ENCODE peak calls at places on chromosomes 13 and 19, in six cellular contexts. J, B, C, A, I and E are unnamed samples.
A peak's percentile ranks its signal among the peaks of the same experiment; 100 is the strongest.

GRCh38 chr13:105465745-105466144 is 1069.7 kb downstream of the EFNB2 start:
- DNase-seq in C (no peak), I (no peak), J (no peak), B (no peak), A (no peak), E (no peak)

GRCh38 chr19:50482271-50482855 is 5.7 kb upstream of the GARIN5A start:
- DNase-seq in A (no peak), J (no peak), C (no peak), B (no peak), I (no peak), E (no peak)

GRCh38 chr13:80379245-80379644 is 38.3 kb upstream of the SPRY2 start:
- DNase-seq in J (no peak), B (no peak), I (no peak), A (no peak), C (no peak), E (no peak)

GRCh38 chr19:17511724-17512573 is 500 bp downstream of the PGLS start:
- DNase-seq in I (peak; percentile 90), C (peak; percentile 62), B (peak; percentile 92), J (peak; percentile 87), A (peak; percentile 91), E (peak; percentile 87)

GRCh38 chr13:31111136-31111535 is 50.6 kb downstream of the HSPH1 start:
- DNase-seq in B (no peak), C (no peak), J (no peak), I (no peak), A (no peak), E (no peak)

GRCh38 chr13:23453132-23453531 is 19.6 kb upstream of the SACS start:
- DNase-seq in I (no peak), C (no peak), J (no peak), A (no peak), B (no peak), E (no peak)

GRCh38 chr13:34748561-34748960 is 193.5 kb upstream of the NBEA start:
- DNase-seq in A (no peak), J (no peak), B (no peak), I (no peak), C (no peak), E (no peak)

GRCh38 chr13:76019421-76020044 is 383.4 kb downstream of the LMO7 start:
- DNase-seq in A (no peak), I (peak; percentile 9), B (no peak), C (no peak), J (peak; percentile 74), E (no peak)

GRCh38 chr19:20928371-20928770 is 5.3 kb downstream of the ZNF85 start:
- DNase-seq in I (no peak), C (no peak), B (no peak), A (no peak), J (no peak), E (no peak)

GRCh38 chr13:63156816-63157215 is 1741.2 kb upstream of the PCDH20 start:
- DNase-seq in A (no peak), C (no peak), B (no peak), J (no peak), I (no peak), E (no peak)

GRCh38 chr13:84571264-84571663 is 689.0 kb upstream of the SLITRK1 start:
- DNase-seq in A (no peak), J (no peak), B (peak; percentile 25), I (no peak), C (no peak), E (no peak)

GRCh38 chr13:31909889-31910551 is 121.6 kb upstream of the FRY start:
- DNase-seq in A (peak; percentile 60), J (no peak), B (peak; percentile 34), C (peak; percentile 70), I (peak; percentile 54), E (no peak)